ENCODE peak calls at places on chromosomes 1 and 21, in four cellular contexts. E, P, I and M are unnamed samples.

GRCh38 chr1:3074297-3074741 is 5.3 kb downstream of the PRDM16 start:
- DNase-seq in E (no peak), P (no peak), I (no peak), M (no peak)

GRCh38 chr1:156410740-156411139 is 41.7 kb downstream of the RHBG start:
- DNase-seq in E (no peak), P (no peak), I (no peak), M (no peak)

GRCh38 chr1:86429830-86430229 is 5.9 kb downstream of the CLCA2 start:
- DNase-seq in E (no peak), P (no peak), I (no peak), M (no peak)

GRCh38 chr1:29499101-29499650 is 262.9 kb downstream of the PTPRU start:
- DNase-seq in E (no peak), P (no peak), I (no peak), M (no peak)

GRCh38 chr1:61746768-61747167 is 4.5 kb downstream of the PATJ start:
- DNase-seq in E (no peak), P (no peak), I (no peak), M (no peak)

GRCh38 chr1:246398126-246398813 is 108.8 kb downstream of the SMYD3 start:
- DNase-seq in E (no peak), P (no peak), I (no peak), M (no peak)

GRCh38 chr1:113534130-113534817 is 144.0 kb downstream of the MAGI3 start:
- DNase-seq in E (no peak), P (no peak), I (no peak), M (no peak)

GRCh38 chr1:113802367-113803007 is 9.8 kb downstream of the RSBN1 start:
- DNase-seq in E (no peak), P (no peak), I (no peak), M (no peak)

GRCh38 chr1:184260382-184260781 is 126.4 kb upstream of the C1orf21 start:
- DNase-seq in E (no peak), P (no peak), I (no peak), M (no peak)

GRCh38 chr1:101357444-101357986 is 120.7 kb downstream of the S1PR1 start:
- DNase-seq in E (peak), P (peak), I (peak), M (peak)

GRCh38 chr1:204199579-204199978 is 3.3 kb upstream of the KISS1 start:
- DNase-seq in E (no peak), P (no peak), I (no peak), M (no peak)

GRCh38 chr1:113046569-113046968 is 26.4 kb upstream of the LRIG2 start:
- DNase-seq in E (no peak), P (peak), I (no peak), M (no peak)

GRCh38 chr1:26317612-26318337 is at the start of gene CD52:
- DNase-seq in E (peak), P (peak), I (peak), M (no peak)

GRCh38 chr1:99580451-99580850 is 65.5 kb upstream of the PALMD start:
- DNase-seq in E (no peak), P (no peak), I (no peak), M (no peak)

GRCh38 chr1:41739061-41739955 is 179.4 kb downstream of the HIVEP3 start:
- DNase-seq in E (no peak), P (peak), I (peak), M (no peak)

GRCh38 chr1:114178940-114179339 is 25.3 kb upstream of the SYT6 start:
- DNase-seq in E (no peak), P (no peak), I (no peak), M (no peak)

GRCh38 chr1:107795994-107796393 is 169.0 kb downstream of the VAV3 start:
- DNase-seq in E (no peak), P (no peak), I (no peak), M (no peak)

GRCh38 chr1:171717080-171717479 is 24.8 kb downstream of the VAMP4 start:
- DNase-seq in E (no peak), P (no peak), I (no peak), M (no peak)

GRCh38 chr1:223466156-223466555 is 72.9 kb downstream of the CCDC185 start:
- DNase-seq in E (no peak), P (no peak), I (no peak), M (no peak)

GRCh38 chr1:2130156-2130555 is 64.4 kb downstream of the FAAP20 start:
- DNase-seq in E (no peak), P (no peak), I (no peak), M (no peak)

GRCh38 chr1:74937176-74937575 is 197.0 kb upstream of the LHX8 start:
- DNase-seq in E (no peak), P (no peak), I (no peak), M (no peak)

GRCh38 chr21:43721225-43721605 is 2.3 kb downstream of the PDXK start:
- DNase-seq in E (no peak), P (no peak), I (no peak), M (no peak)

GRCh38 chr1:156420209-156421061 is 51.4 kb downstream of the RHBG start:
- DNase-seq in E (peak), P (peak), I (peak), M (no peak)

GRCh38 chr1:162908780-162909179 is 47.8 kb upstream of the CCDC190 start:
- DNase-seq in E (no peak), P (no peak), I (no peak), M (no peak)
- H3K27ac ChIP-seq in E (no peak), P (no peak), I (no peak), M (no peak)

GRCh38 chr1:173043253-173043652 is 7.5 kb downstream of the TNFSF18 start:
- DNase-seq in E (no peak), P (no peak), I (no peak), M (no peak)
- H3K27ac ChIP-seq in E (no peak), P (no peak), I (no peak), M (no peak)

GRCh38 chr1:119125874-119126273 is 14.6 kb downstream of the WARS2 start:
- DNase-seq in E (no peak), P (no peak), I (no peak), M (no peak)
- H3K27ac ChIP-seq in E (no peak), P (no peak), I (no peak), M (no peak)

GRCh38 chr1:214285622-214286440 is 4.9 kb downstream of the SMYD2 start:
- DNase-seq in E (no peak), P (no peak), I (no peak), M (no peak)

GRCh38 chr1:214281030-214281901 is at the start of gene SMYD2:
- DNase-seq in E (peak), P (peak), I (peak), M (peak)

GRCh38 chr1:214280386-214281029 is 451 bp upstream of the SMYD2 start:
- DNase-seq in E (peak), P (no peak), I (no peak), M (no peak)

GRCh38 chr1:214281902-214282695 is 1.1 kb downstream of the SMYD2 start:
- DNase-seq in E (no peak), P (no peak), I (no peak), M (no peak)

GRCh38 chr1:214282696-214283225 is 1.8 kb downstream of the SMYD2 start:
- DNase-seq in E (no peak), P (no peak), I (no peak), M (no peak)
- H3K27ac ChIP-seq in E (no peak), P (no peak), I (no peak), M (no peak)

GRCh38 chr21:46393451-46393940 is 65.2 kb upstream of the DIP2A start:
- DNase-seq in E (no peak), P (no peak), I (no peak), M (no peak)
- H3K27ac ChIP-seq in E (no peak), P (no peak), I (no peak), M (peak)

DNA sequence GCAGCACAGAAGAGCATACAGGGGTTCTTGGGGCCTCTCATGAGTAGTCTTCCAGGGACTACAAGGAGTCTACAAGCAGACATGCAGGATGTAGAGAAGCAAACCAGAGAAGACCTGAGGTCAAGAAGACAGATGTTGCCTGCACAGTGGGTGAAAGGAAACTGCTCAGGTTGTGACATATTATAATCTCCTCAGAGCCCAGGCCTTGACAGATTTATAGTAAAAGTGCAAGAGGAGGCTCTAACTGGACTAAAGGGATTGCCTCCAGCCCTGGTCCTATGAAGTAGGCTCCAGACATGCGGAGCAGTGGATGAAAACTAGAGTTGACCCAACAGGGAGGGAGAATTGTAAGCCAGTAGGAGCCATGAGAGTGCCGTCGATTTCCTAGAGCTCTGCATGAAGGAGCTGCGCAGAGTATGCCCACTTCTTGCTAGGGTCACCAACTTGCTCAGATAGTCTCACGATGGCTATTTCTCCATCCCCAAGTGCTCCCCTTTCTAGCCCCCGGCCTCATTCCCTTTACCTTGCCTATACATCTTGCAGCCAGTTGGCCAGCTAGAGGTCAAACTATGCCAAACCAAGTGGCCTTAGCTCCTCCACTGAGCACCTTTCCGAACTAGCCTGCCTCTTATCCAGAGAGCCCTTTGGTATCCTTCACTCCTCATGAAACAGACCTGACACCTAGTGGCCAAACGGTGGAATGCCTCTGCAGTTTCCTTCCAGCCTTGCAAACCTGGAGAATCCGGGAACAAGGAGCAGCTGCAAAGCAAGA is 36.2 kb upstream of the IPO9 start:
- DNase-seq in E (peak), P (peak), I (peak), M (peak)
- H3K27ac ChIP-seq in E (no peak), P (no peak), I (no peak), M (peak)

DNA sequence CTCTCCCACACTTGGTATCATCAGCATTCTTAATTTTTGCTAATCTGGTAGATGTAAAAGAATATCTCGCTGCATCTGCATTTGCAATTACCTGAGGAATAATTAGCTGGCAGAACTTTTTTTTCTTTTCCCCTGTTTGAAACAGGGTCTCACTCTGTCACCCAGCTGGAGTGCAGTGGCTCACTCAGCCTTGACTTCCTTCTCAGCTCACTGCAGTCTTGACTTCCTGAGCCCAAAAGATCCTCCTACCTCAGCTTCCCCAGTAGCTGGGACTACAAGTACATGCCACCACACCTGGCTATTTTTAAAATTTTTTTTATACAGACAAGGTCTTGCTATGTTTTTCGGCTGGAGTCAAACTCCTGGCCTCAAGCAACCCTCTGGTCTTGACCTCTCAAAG is 35.4 kb upstream of the ENAH start:
- DNase-seq in E (no peak), P (no peak), I (no peak), M (no peak)
- H3K27ac ChIP-seq in E (no peak), P (no peak), I (no peak), M (no peak)

GRCh38 chr1:118136511-118136937 is 48.5 kb downstream of the SPAG17 start:
- DNase-seq in E (no peak), P (no peak), I (no peak), M (no peak)

DNA sequence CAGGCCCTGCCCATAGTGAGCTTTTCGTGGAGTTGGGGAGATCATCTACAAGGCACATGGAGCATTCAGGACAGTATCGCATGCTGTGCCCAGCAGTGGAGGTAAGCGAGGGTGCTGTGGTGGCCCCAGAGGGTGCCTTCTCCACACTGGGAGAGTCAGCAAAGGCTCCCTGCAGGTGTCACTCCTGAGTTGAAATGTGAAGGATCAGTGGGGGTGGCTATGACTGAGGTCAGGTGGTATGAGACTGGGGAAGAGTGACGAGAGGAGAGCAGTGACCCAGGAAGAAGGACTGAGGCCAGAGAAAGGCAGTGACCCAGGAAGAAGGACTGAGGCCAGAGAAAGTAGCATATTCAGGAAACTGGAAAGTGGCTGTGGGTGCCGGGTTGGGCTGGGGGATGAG is 53.0 kb downstream of the SPAG17 start:
- DNase-seq in E (no peak), P (no peak), I (no peak), M (no peak)
- H3K27ac ChIP-seq in E (no peak), P (no peak), I (no peak), M (no peak)

GRCh38 chr1:109214695-109215623 is 1.2 kb downstream of the SARS1 start:
- DNase-seq in E (no peak), P (no peak), I (peak), M (no peak)
- H3K27ac ChIP-seq in E (no peak), P (peak), I (peak), M (peak)

GRCh38 chr1:52368383-52369172 is 2.6 kb upstream of the CC2D1B start:
- DNase-seq in E (peak), P (peak), I (peak), M (peak)
- H3K27ac ChIP-seq in E (no peak), P (no peak), I (no peak), M (peak)